ENCODE peak calls at places on chromosomes 4 and X, in five cellular contexts. X is HepG2, T is IMR-90, O is A549, F is H1. Y is an unnamed sample.
A peak's percentile ranks its signal among the peaks of the same experiment; 100 is the strongest.

GRCh38 chr4:138935-139334 is 14.6 kb downstream of the ZNF718 start:
- DNase-seq in X (no peak), T (no peak), O (no peak), F (no peak), Y (no peak)

GRCh38 chr4:158856852-158857251 is 88.0 kb downstream of the FNIP2 start:
- DNase-seq in X (peak; percentile 15), T (peak; percentile 68), O (no peak), F (no peak), Y (peak; percentile 28)

GRCh38 chrX:65463550-65463949 is 71.0 kb downstream of the LAS1L start:
- DNase-seq in X (no peak), T (peak; percentile 14), O (no peak), F (peak; percentile 47), Y (no peak)

GRCh38 chrX:39750798-39751197 is 347.0 kb downstream of the BCOR start:
- DNase-seq in X (no peak), T (no peak), O (no peak), F (no peak), Y (no peak)

GRCh38 chrX:110321670-110322069 is 3.8 kb upstream of the AMMECR1 start:
- DNase-seq in X (no peak), T (no peak), O (no peak), F (no peak), Y (no peak)

GRCh38 chr4:66688674-66689073 is 856.6 kb downstream of the CENPC start:
- DNase-seq in X (no peak), T (peak; percentile 9), O (peak; percentile 1), F (no peak), Y (no peak)

GRCh38 chrX:153857348-153857903 is 27.1 kb upstream of the PDZD4 start:
- DNase-seq in X (no peak), T (no peak), O (no peak), F (no peak), Y (peak; percentile 34)

GRCh38 chrX:39613508-39613921 is 484.2 kb downstream of the BCOR start:
- DNase-seq in X (no peak), T (no peak), O (peak; percentile 15), F (peak; percentile 3), Y (no peak)

GRCh38 chrX:34365482-34365881 is 233.4 kb upstream of the FAM47A start:
- DNase-seq in X (no peak), T (peak; percentile 3), O (no peak), F (no peak), Y (no peak)

GRCh38 chrX:153764786-153765137 is 713 bp downstream of the PLXNB3 start:
- DNase-seq in X (peak; percentile 20), T (no peak), O (no peak), F (no peak), Y (no peak)

GRCh38 chr4:74267998-74268606 is 40.2 kb upstream of the EPGN start:
- DNase-seq in X (no peak), T (peak; percentile 79), O (no peak), F (no peak), Y (no peak)

GRCh38 chrX:110568396-110568795 is 209.7 kb downstream of the RTL9 start:
- DNase-seq in X (no peak), T (no peak), O (no peak), F (no peak), Y (no peak)

GRCh38 chrX:361231-362145 is 25.2 kb downstream of the PPP2R3B start:
- DNase-seq in X (no peak), T (no peak), O (no peak), F (no peak), Y (no peak)

GRCh38 chr4:6155996-6156395 is 44.4 kb downstream of the JAKMIP1 start:
- DNase-seq in X (no peak), T (no peak), O (no peak), F (no peak), Y (no peak)

GRCh38 chrX:10939384-10939783 is 171.7 kb upstream of the HCCS start:
- DNase-seq in X (peak; percentile 64), T (peak; percentile 16), O (peak; percentile 0), F (no peak), Y (no peak)

GRCh38 chrX:66046612-66047235 is 6.8 kb upstream of the VSIG4 start:
- DNase-seq in X (no peak), T (no peak), O (no peak), F (no peak), Y (no peak)

GRCh38 chr4:1723131-1723801 is 1.9 kb downstream of the TACC3 start:
- DNase-seq in X (no peak), T (no peak), O (no peak), F (no peak), Y (no peak)

GRCh38 chr4:175971393-175972179 is 94.1 kb upstream of the WDR17 start:
- DNase-seq in X (no peak), T (no peak), O (no peak), F (no peak), Y (no peak)

GRCh38 chr4:137421796-137422195 is 110.5 kb downstream of the PCDH18 start:
- DNase-seq in X (no peak), T (peak; percentile 55), O (no peak), F (no peak), Y (no peak)

GRCh38 chrX:119004920-119005524 is 30.6 kb downstream of the LONRF3 start:
- DNase-seq in X (peak; percentile 12), T (peak; percentile 28), O (peak; percentile 44), F (no peak), Y (peak; percentile 46)

GRCh38 chr4:85520765-85521749 is 46.1 kb downstream of the ARHGAP24 start:
- DNase-seq in X (no peak), T (no peak), O (no peak), F (no peak), Y (no peak)

GRCh38 chrX:3143043-3143799 is 102.0 kb downstream of the ARSF start:
- DNase-seq in X (peak; percentile 0), T (no peak), O (no peak), F (no peak), Y (no peak)

GRCh38 chrX:18981124-18981807 is 2.6 kb downstream of the PHKA2 start:
- DNase-seq in X (peak; percentile 47), T (no peak), O (no peak), F (no peak), Y (no peak)

GRCh38 chr4:66558651-66559050 is 888.4 kb upstream of the EPHA5 start:
- DNase-seq in X (no peak), T (no peak), O (no peak), F (no peak), Y (no peak)

GRCh38 chr4:10115657-10116624 is 658 bp downstream of the WDR1 start:
- DNase-seq in X (peak; percentile 58), T (no peak), O (peak; percentile 62), F (no peak), Y (peak; percentile 83)

GRCh38 chr4:118270492-118270891 is 82.3 kb downstream of the PRSS12 start:
- DNase-seq in X (peak; percentile 41), T (peak; percentile 66), O (peak; percentile 23), F (no peak), Y (peak; percentile 57)

GRCh38 chrX:102516314-102516936 is at the start of gene TMSB15A:
- DNase-seq in X (no peak), T (peak; percentile 28), O (peak; percentile 53), F (no peak), Y (peak; percentile 64)

GRCh38 chr4:93407493-93408275 is 420.9 kb upstream of the ATOH1 start:
- DNase-seq in X (no peak), T (no peak), O (no peak), F (no peak), Y (no peak)

GRCh38 chr4:146336413-146336807 is 122.1 kb downstream of the REELD1 start:
- DNase-seq in X (peak; percentile 5), T (peak; percentile 71), O (no peak), F (no peak), Y (no peak)

GRCh38 chr4:38424171-38424871 is 239.7 kb upstream of the KLF3 start:
- DNase-seq in X (peak; percentile 93), T (no peak), O (no peak), F (no peak), Y (no peak)

GRCh38 chrX:31038585-31039326 is 33.1 kb downstream of the FTHL17 start:
- DNase-seq in X (peak; percentile 16), T (peak; percentile 31), O (peak; percentile 3), F (no peak), Y (peak; percentile 10)

GRCh38 chrX:71315917-71316316 is 14.4 kb downstream of the ITGB1BP2 start:
- DNase-seq in X (no peak), T (peak; percentile 87), O (no peak), F (no peak), Y (no peak)

GRCh38 chr4:89009107-89009506 is 47.9 kb downstream of the FAM13A start:
- DNase-seq in X (peak; percentile 13), T (no peak), O (no peak), F (no peak), Y (no peak)

GRCh38 chr4:113943863-113944262 is 35.6 kb downstream of the ARSJ start:
- DNase-seq in X (no peak), T (peak; percentile 50), O (no peak), F (no peak), Y (no peak)

GRCh38 chr4:87865288-87865687 is 32.5 kb downstream of the MEPE start:
- DNase-seq in X (peak; percentile 69), T (no peak), O (no peak), F (no peak), Y (no peak)

GRCh38 chr4:86554641-86555040 is 39.5 kb upstream of the PTPN13 start:
- DNase-seq in X (no peak), T (no peak), O (no peak), F (no peak), Y (no peak)

GRCh38 chr4:86556791-86557415 is 37.2 kb upstream of the PTPN13 start:
- DNase-seq in X (no peak), T (no peak), O (no peak), F (no peak), Y (no peak)

GRCh38 chr4:86558799-86559198 is 35.3 kb upstream of the PTPN13 start:
- DNase-seq in X (no peak), T (peak; percentile 42), O (no peak), F (no peak), Y (no peak)

GRCh38 chr4:86558258-86558657 is 35.9 kb upstream of the PTPN13 start:
- DNase-seq in X (no peak), T (no peak), O (no peak), F (no peak), Y (no peak)

GRCh38 chr4:86557526-86557925 is 36.6 kb upstream of the PTPN13 start:
- DNase-seq in X (no peak), T (peak; percentile 5), O (no peak), F (no peak), Y (no peak)
- TF ChIP-seq MAFK in X (no peak), T (no peak), O (no peak), F (no peak), Y (no peak)

DNA sequence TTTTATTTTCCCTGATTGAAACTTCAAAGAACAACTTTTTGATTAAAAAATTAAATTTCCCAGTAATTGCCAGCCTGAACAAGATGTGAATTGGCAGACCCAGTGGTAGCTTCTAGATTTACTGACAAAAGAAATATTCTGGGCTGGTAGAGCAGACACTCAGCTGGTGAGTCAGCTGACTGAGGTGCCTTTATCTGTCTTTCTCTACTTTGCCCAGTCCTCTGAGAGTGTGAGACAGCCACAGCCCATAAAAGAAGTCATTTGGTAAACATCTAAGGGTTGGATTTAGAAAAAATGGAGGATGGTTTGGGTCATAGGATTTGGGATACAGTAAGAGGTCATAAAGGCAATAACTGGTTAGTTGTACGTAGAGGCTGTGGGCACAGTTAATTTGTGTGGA is 54.5 kb downstream of the CCSER1 start:
- DNase-seq in X (no peak), T (no peak), O (no peak), F (no peak), Y (no peak)
- TF ChIP-seq MAFK in X (no peak), T (no peak), O (no peak), F (no peak), Y (no peak)

GRCh38 chr4:106334732-106335131 is 18.4 kb downstream of the AIMP1 start:
- DNase-seq in X (no peak), T (no peak), O (no peak), F (no peak), Y (no peak)
- TF ChIP-seq MAFK in X (no peak), T (no peak), O (no peak), F (no peak), Y (no peak)

GRCh38 chr4:3261411-3262207 is 12.7 kb downstream of the MSANTD1 start:
- DNase-seq in X (no peak), T (no peak), O (no peak), F (no peak), Y (no peak)
- TF ChIP-seq MAFK in X (no peak), T (no peak), O (no peak), F (no peak), Y (no peak)